ENCODE peak calls at places on chromosomes 5 and 9, in seven cellular contexts. C is sigmoid colon, W is HepG2, B is tibial nerve, Y is transverse colon, X is H1, E is GM12878. O is an unnamed sample. For H3K27me3, the result is how much of the 10 kb centered on the place peaks cover.

GRCh38 chr5:109191153-109191558 is 218.6 kb downstream of the PJA2 start:
- DNase-seq in C (no peak), W (no peak), B (no peak), Y (peak), X (no peak), E (no peak), O (no peak)

GRCh38 chr9:137167752-137168574 is 1.9 kb downstream of the LRRC26 start:
- DNase-seq in C (no peak), W (no peak), B (no peak), Y (peak), X (peak), E (no peak), O (no peak)

GRCh38 chr5:55418994-55419991 is 111.5 kb downstream of the MTREX start:
- DNase-seq in C (no peak), W (peak), B (no peak), Y (no peak), X (no peak), E (no peak), O (no peak)

GRCh38 chr9:16484744-16485143 is 385.7 kb downstream of the BNC2 start:
- DNase-seq in C (no peak), W (no peak), B (no peak), Y (no peak), X (no peak), E (no peak), O (no peak)

GRCh38 chr9:92133949-92134604 is 18.9 kb upstream of the SPTLC1 start:
- DNase-seq in C (peak), W (peak), B (peak), Y (peak), X (peak), E (no peak), O (peak)

GRCh38 chr5:100175346-100175745 is 359.8 kb upstream of the FAM174A start:
- DNase-seq in C (no peak), W (no peak), B (no peak), Y (no peak), X (no peak), E (no peak), O (no peak)

GRCh38 chr9:36950389-36950788 is 83.7 kb downstream of the PAX5 start:
- DNase-seq in C (peak), W (no peak), B (no peak), Y (no peak), X (no peak), E (no peak), O (no peak)

GRCh38 chr5:38994329-38994927 is 79.8 kb downstream of the RICTOR start:
- DNase-seq in C (no peak), W (peak), B (no peak), Y (peak), X (no peak), E (no peak), O (peak)

GRCh38 chr5:78979899-78980298 is 5.2 kb downstream of the ARSB start:
- DNase-seq in C (no peak), W (no peak), B (no peak), Y (no peak), X (no peak), E (no peak), O (no peak)

GRCh38 chr9:88905506-88905905 is 85.8 kb upstream of the S1PR3 start:
- DNase-seq in C (no peak), W (no peak), B (no peak), Y (no peak), X (no peak), E (no peak), O (no peak)

GRCh38 chr9:90929616-90930015 is 128.0 kb downstream of the SYK start:
- DNase-seq in C (no peak), W (no peak), B (no peak), Y (no peak), X (no peak), E (no peak), O (no peak)

GRCh38 chr9:112198646-112199045 is 23.5 kb upstream of the SUSD1 start:
- DNase-seq in C (no peak), W (no peak), B (no peak), Y (peak), X (no peak), E (no peak), O (no peak)

GRCh38 chr5:32519508-32519907 is 65.8 kb upstream of the SUB1 start:
- DNase-seq in C (no peak), W (no peak), B (no peak), Y (no peak), X (no peak), E (no peak), O (no peak)

GRCh38 chr5:82735160-82735789 is 341.9 kb downstream of the TMEM167A start:
- DNase-seq in C (no peak), W (peak), B (no peak), Y (no peak), X (no peak), E (no peak), O (no peak)

GRCh38 chr9:78365979-78366697 is 69.2 kb downstream of the PSAT1 start:
- DNase-seq in C (no peak), W (no peak), B (no peak), Y (no peak), X (no peak), E (no peak), O (no peak)

GRCh38 chr5:143892908-143893307 is 80.9 kb downstream of the HMHB1 start:
- DNase-seq in C (no peak), W (no peak), B (no peak), Y (no peak), X (no peak), E (no peak), O (no peak)

GRCh38 chr5:5165541-5166002 is 25.4 kb downstream of the ADAMTS16 start:
- DNase-seq in C (no peak), W (no peak), B (no peak), Y (no peak), X (no peak), E (no peak), O (no peak)

GRCh38 chr5:137072376-137073174 is 426.6 kb downstream of the SPOCK1 start:
- DNase-seq in C (no peak), W (no peak), B (no peak), Y (no peak), X (no peak), E (no peak), O (peak)

GRCh38 chr5:66864240-66864884 is 268.2 kb downstream of the MAST4 start:
- DNase-seq in C (no peak), W (peak), B (no peak), Y (no peak), X (no peak), E (no peak), O (no peak)

GRCh38 chr9:84857224-84857623 is 187.7 kb downstream of the NTRK2 start:
- DNase-seq in C (no peak), W (no peak), B (no peak), Y (no peak), X (no peak), E (no peak), O (no peak)

GRCh38 chr9:129999123-129999510 is 43.9 kb downstream of the FNBP1 start:
- DNase-seq in C (no peak), W (no peak), B (no peak), Y (no peak), X (no peak), E (no peak), O (no peak)

GRCh38 chr9:78234810-78235209 is 1.1 kb upstream of the CEP78 start:
- DNase-seq in C (no peak), W (no peak), B (no peak), Y (no peak), X (no peak), E (no peak), O (no peak)

GRCh38 chr5:14316471-14316870 is 173.3 kb downstream of the TRIO start:
- DNase-seq in C (no peak), W (no peak), B (no peak), Y (no peak), X (no peak), E (no peak), O (peak)

GRCh38 chr9:13705356-13705755 is 425.9 kb upstream of the MPDZ start:
- DNase-seq in C (no peak), W (no peak), B (no peak), Y (no peak), X (no peak), E (no peak), O (no peak)

GRCh38 chr9:129665008-129665771 is at the start of gene PRRX2:
- DNase-seq in C (no peak), W (no peak), B (no peak), Y (no peak), X (peak), E (no peak), O (no peak)

GRCh38 chr5:77302247-77302646 is 91.8 kb downstream of the PDE8B start:
- DNase-seq in C (no peak), W (no peak), B (no peak), Y (no peak), X (no peak), E (no peak), O (no peak)

GRCh38 chr5:64074533-64074932 is 91.1 kb upstream of the RNF180 start:
- DNase-seq in C (no peak), W (peak), B (no peak), Y (no peak), X (peak), E (no peak), O (no peak)

GRCh38 chr9:129436751-129437625 is 183.9 kb downstream of the C9orf50 start:
- DNase-seq in C (peak), W (no peak), B (no peak), Y (peak), X (no peak), E (no peak), O (peak)

GRCh38 chr9:89309608-89310485 is 1.1 kb upstream of the CKS2 start:
- DNase-seq in C (no peak), W (no peak), B (no peak), Y (peak), X (no peak), E (no peak), O (peak)

GRCh38 chr5:180813418-180813817 is 10.8 kb upstream of the MGAT1 start:
- DNase-seq in C (peak), W (no peak), B (no peak), Y (no peak), X (no peak), E (no peak), O (no peak)

GRCh38 chr5:68332546-68332945 is 117.0 kb downstream of the PIK3R1 start:
- DNase-seq in C (no peak), W (no peak), B (no peak), Y (no peak), X (no peak), E (no peak), O (no peak)

GRCh38 chr5:163789870-163790269 is 284.5 kb downstream of the MAT2B start:
- DNase-seq in C (no peak), W (no peak), B (no peak), Y (no peak), X (no peak), E (no peak), O (no peak)

GRCh38 chr9:113355197-113355596 is 5.9 kb downstream of the BSPRY start:
- DNase-seq in C (no peak), W (peak), B (no peak), Y (no peak), X (no peak), E (no peak), O (no peak)

GRCh38 chr5:138606378-138606777 is 31.2 kb upstream of the HSPA9 start:
- DNase-seq in C (peak), W (no peak), B (no peak), Y (no peak), X (no peak), E (no peak), O (no peak)

DNA sequence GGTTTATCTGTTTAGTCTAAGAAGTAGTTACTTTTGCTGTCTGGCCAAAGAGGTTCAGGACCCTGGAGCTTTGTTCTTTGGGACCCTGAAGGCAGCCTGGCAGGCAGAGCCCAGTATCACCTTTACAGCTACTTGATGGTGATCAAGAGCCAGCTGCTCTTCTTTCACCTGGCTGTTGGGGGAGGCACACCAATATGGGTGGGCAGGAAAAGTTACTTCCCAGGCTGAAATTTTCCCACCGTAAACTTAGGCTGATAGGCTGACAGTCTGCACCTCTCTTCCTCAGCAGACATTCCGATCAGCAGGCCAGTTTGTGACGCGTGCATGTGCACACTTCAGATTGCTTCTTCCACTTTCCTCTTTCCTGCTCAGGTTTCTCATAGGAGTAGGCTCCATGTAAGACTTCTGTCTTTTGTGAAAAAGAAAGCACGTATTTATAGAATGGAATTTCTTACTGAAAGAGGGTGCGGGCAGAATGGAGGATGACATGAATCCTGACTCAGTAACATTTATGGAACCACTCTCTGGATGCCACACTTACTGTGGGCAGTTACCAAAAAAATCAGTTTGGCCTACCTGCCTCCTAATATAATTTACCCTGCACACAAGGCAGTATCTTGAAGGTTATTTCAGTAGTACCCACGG is 223.9 kb upstream of the DMRT1 start:
- DNase-seq in C (no peak), W (no peak), B (no peak), Y (no peak), X (no peak), E (no peak), O (no peak)
- TF ChIP-seq EP300 in C (no peak), W (no peak), B (no peak), Y (no peak), X (no peak), E (no peak), O (no peak)

DNA sequence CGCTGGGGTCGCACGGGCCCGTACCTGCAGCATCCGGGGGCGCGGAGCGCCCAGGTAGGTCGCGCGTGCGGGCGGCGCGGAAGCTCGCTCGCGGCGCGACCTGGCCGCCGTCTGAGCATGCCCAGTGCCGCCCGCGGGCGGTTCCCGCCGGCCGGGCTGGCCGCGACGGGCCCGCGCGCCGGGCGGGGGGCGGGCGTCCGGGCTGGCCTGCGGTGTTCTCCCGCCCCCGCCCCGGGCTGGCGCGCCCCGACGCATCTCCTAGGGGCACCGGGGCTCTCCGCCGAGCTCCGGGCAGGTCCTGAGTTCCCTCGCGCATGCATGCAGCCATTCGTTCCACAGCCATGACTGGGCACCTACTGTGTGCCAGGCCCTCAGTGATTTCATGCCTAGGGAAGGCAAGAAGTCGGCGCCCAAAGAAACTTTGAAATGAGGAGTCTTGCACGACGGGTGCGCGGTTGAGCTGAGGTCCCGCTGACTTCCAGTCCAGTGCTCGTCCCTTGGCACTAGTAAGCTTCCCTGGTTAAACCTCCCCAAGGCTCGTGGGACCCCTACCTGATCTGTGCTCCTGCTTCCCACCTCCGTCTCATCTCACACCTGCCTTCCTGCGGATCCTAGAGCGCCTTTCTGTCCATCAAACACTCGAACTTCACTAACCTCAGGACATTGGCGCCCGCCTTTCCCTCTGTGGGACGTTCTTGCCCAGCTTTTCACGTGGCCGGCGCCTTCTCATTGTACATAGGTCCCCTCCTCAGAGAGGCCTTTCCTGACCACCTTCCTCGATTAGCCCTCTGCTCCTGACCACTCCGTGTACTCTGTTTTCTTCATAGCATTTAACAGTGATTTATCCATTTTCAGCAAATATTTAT is at the start of gene PTPN3:
- DNase-seq in C (no peak), W (no peak), B (no peak), Y (peak), X (peak), E (no peak), O (no peak)
- H3K27me3 ChIP-seq in C (under half), W (under half), B (half or more), Y (under half), X (under half), E (under half), O (under half)

DNA sequence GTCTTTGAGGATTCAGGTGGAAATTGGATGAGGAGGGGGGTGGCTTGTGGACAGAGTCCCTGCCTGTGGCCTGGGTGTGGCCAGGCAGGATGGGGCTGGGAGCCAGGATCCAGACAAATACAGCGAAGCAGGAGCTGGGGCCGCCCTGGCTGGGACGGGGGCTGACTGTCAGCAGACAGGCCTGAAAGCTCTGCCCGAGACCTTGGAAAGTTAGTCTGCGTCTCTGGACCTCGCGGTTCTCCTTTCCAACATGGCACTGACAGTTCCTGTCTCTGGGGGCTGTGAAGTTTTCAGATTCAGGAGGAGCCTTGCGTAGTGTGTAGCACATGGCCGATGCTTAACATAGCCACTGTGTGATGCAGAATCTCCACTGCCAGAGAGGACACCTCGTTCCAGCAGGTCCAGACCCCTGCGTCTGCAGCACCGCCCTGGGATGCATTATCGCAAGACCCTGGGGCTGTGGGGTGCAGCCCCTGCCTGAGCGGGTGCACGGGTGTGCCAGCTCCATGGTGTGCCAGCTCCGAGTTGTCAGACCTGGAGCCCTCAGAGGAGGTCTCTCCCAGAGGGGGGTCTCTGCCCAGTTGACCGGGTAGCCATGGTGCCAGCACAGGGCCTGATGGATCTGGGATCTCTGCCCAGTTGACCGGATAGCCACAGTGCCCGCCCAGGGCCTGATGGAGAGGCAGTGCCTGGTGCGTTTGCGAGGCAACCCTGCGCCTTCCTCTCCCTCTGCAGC is 89.3 kb downstream of the COL5A1 start:
- DNase-seq in C (peak), W (no peak), B (no peak), Y (no peak), X (no peak), E (no peak), O (peak)
- H3K27ac ChIP-seq in C (peak), W (no peak), B (no peak), Y (peak), X (no peak), E (no peak), O (no peak)

GRCh38 chr5:158384535-158385421 is 525.8 kb upstream of the CLINT1 start:
- DNase-seq in C (peak), W (no peak), B (no peak), Y (no peak), X (no peak), E (no peak), O (no peak)

GRCh38 chr5:158389786-158390185 is 530.8 kb upstream of the CLINT1 start:
- DNase-seq in C (no peak), W (no peak), B (no peak), Y (no peak), X (no peak), E (no peak), O (no peak)

GRCh38 chr5:158385982-158386381 is 527.0 kb upstream of the CLINT1 start:
- DNase-seq in C (no peak), W (no peak), B (no peak), Y (no peak), X (no peak), E (no peak), O (no peak)

GRCh38 chr5:158388018-158388417 is 529.1 kb upstream of the CLINT1 start:
- DNase-seq in C (no peak), W (no peak), B (no peak), Y (peak), X (no peak), E (no peak), O (no peak)

GRCh38 chr5:158387499-158387898 is 528.6 kb upstream of the CLINT1 start:
- DNase-seq in C (no peak), W (no peak), B (no peak), Y (no peak), X (no peak), E (no peak), O (no peak)
- TF ChIP-seq EP300 in C (no peak), W (no peak), B (no peak), Y (no peak), X (no peak), E (no peak), O (no peak)

GRCh38 chr5:35306716-35307365 is 76.6 kb upstream of the PRLR start:
- DNase-seq in C (no peak), W (no peak), B (no peak), Y (no peak), X (no peak), E (no peak), O (no peak)
- H3K27me3 ChIP-seq in C (under half), W (under half), B (under half), Y (under half), X (under half), E (under half), O (under half)

DNA sequence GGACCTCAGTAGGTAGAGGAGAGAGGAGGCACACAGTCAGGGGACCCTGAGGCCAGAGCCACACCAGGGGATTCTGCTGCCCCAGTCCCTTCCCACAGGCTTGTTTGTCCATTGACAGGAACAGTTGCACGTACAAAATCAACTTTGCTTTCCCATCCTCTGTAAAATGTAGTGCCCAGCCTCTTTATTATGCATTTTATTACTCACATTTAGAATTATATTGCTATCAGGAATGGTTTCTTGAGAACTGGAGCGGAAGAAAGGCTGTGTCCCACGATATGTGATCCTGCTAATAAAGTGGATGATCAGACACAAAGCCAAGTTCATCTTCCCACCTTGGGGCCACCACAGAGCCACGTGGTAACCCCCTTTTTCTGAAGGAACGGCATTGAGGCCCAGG is 277.4 kb downstream of the FANCC start:
- DNase-seq in C (no peak), W (no peak), B (no peak), Y (no peak), X (no peak), E (no peak), O (no peak)
- H3K27ac ChIP-seq in C (peak), W (peak), B (peak), Y (peak), X (no peak), E (no peak), O (no peak)

GRCh38 chr5:133244242-133244641 is 192.4 kb downstream of the HSPA4 start:
- DNase-seq in C (no peak), W (peak), B (no peak), Y (no peak), X (no peak), E (no peak), O (no peak)
- TF ChIP-seq EP300 in C (no peak), W (no peak), B (no peak), Y (no peak), X (no peak), E (no peak), O (no peak)

GRCh38 chr5:139903805-139904565 is 108.4 kb downstream of the PSD2 start:
- DNase-seq in C (peak), W (no peak), B (no peak), Y (no peak), X (peak), E (no peak), O (peak)
- H3K27me3 ChIP-seq in C (under half), W (half or more), B (under half), Y (half or more), X (half or more), E (under half), O (under half)